ENCODE peak calls at places on chromosomes 13 and 19, in four cellular contexts. One of them, this sample, is unnamed. For H3K4me1, the result is how much of the 10 kb centered on the place peaks cover.

GRCh38 chr19:18733196-18733647 is 49.7 kb downstream of the CRTC1 start:
- DNase-seq in neural progenitor cell: no peak
- DNase-seq in heart right ventricle: no peak
- DNase-seq in upper lobe of right lung: no peak
- DNase-seq in this sample: no peak

GRCh38 chr19:45498411-45499195 is at the start of gene PPM1N:
- DNase-seq in neural progenitor cell: peak
- DNase-seq in heart right ventricle: no peak
- DNase-seq in upper lobe of right lung: peak
- DNase-seq in this sample: no peak

GRCh38 chr19:55498246-55498645 is 10.0 kb downstream of the SSC5D start:
- DNase-seq in neural progenitor cell: no peak
- DNase-seq in heart right ventricle: no peak
- DNase-seq in upper lobe of right lung: no peak
- DNase-seq in this sample: no peak

GRCh38 chr13:25821761-25822160 is 230.1 kb downstream of the SHISA2 start:
- DNase-seq in neural progenitor cell: no peak
- DNase-seq in heart right ventricle: no peak
- DNase-seq in upper lobe of right lung: no peak
- DNase-seq in this sample: no peak

GRCh38 chr13:114339779-114340534 is 25.7 kb downstream of the CHAMP1 start:
- DNase-seq in neural progenitor cell: no peak
- DNase-seq in heart right ventricle: no peak
- DNase-seq in upper lobe of right lung: no peak
- DNase-seq in this sample: no peak

GRCh38 chr13:98216135-98216565 is 39.1 kb upstream of the RNF113B start:
- DNase-seq in neural progenitor cell: no peak
- DNase-seq in heart right ventricle: peak
- DNase-seq in upper lobe of right lung: no peak
- DNase-seq in this sample: no peak

GRCh38 chr13:21371011-21371410 is 88.1 kb downstream of the ZDHHC20 start:
- DNase-seq in neural progenitor cell: no peak
- DNase-seq in heart right ventricle: no peak
- DNase-seq in upper lobe of right lung: no peak
- DNase-seq in this sample: no peak

GRCh38 chr19:15584095-15584494 is 30.9 kb upstream of the CYP4F8 start:
- DNase-seq in neural progenitor cell: no peak
- DNase-seq in heart right ventricle: no peak
- DNase-seq in upper lobe of right lung: no peak
- DNase-seq in this sample: no peak

GRCh38 chr19:17948967-17949930 is 16.4 kb downstream of the CCDC124 start:
- DNase-seq in neural progenitor cell: peak
- DNase-seq in heart right ventricle: no peak
- DNase-seq in upper lobe of right lung: no peak
- DNase-seq in this sample: no peak

GRCh38 chr13:40146586-40147240 is 491.3 kb downstream of the COG6 start:
- DNase-seq in neural progenitor cell: no peak
- DNase-seq in heart right ventricle: no peak
- DNase-seq in upper lobe of right lung: no peak
- DNase-seq in this sample: no peak

GRCh38 chr19:2992958-2993357 is 15.6 kb downstream of the TLE6 start:
- DNase-seq in neural progenitor cell: peak
- DNase-seq in heart right ventricle: no peak
- DNase-seq in upper lobe of right lung: no peak
- DNase-seq in this sample: no peak

GRCh38 chr13:51934461-51935087 is 72.8 kb downstream of the CCDC70 start:
- DNase-seq in neural progenitor cell: no peak
- DNase-seq in heart right ventricle: no peak
- DNase-seq in upper lobe of right lung: no peak
- DNase-seq in this sample: no peak

GRCh38 chr13:76954568-76954967 is 6.3 kb downstream of the ACOD1 start:
- DNase-seq in neural progenitor cell: no peak
- DNase-seq in heart right ventricle: no peak
- DNase-seq in upper lobe of right lung: no peak
- DNase-seq in this sample: no peak

GRCh38 chr19:22604571-22605274 is 29.4 kb upstream of the ZNF492 start:
- DNase-seq in neural progenitor cell: no peak
- DNase-seq in heart right ventricle: no peak
- DNase-seq in upper lobe of right lung: no peak
- DNase-seq in this sample: no peak

GRCh38 chr13:105312906-105313305 is 1222.6 kb downstream of the EFNB2 start:
- DNase-seq in neural progenitor cell: no peak
- DNase-seq in heart right ventricle: no peak
- DNase-seq in upper lobe of right lung: no peak
- DNase-seq in this sample: no peak

GRCh38 chr13:74062933-74063332 is 71.3 kb downstream of the KLF12 start:
- DNase-seq in neural progenitor cell: no peak
- DNase-seq in heart right ventricle: peak
- DNase-seq in upper lobe of right lung: no peak
- DNase-seq in this sample: no peak

GRCh38 chr13:19670147-19670546 is 36.7 kb downstream of the MPHOSPH8 start:
- DNase-seq in neural progenitor cell: no peak
- DNase-seq in heart right ventricle: no peak
- DNase-seq in upper lobe of right lung: no peak
- DNase-seq in this sample: no peak

GRCh38 chr19:15282311-15282705 is 50.0 kb downstream of the BRD4 start:
- DNase-seq in neural progenitor cell: no peak
- DNase-seq in heart right ventricle: no peak
- DNase-seq in upper lobe of right lung: no peak
- DNase-seq in this sample: no peak

GRCh38 chr19:49691243-49692101 is 556 bp downstream of the CPT1C start:
- DNase-seq in neural progenitor cell: peak
- DNase-seq in heart right ventricle: no peak
- DNase-seq in upper lobe of right lung: no peak
- DNase-seq in this sample: peak

GRCh38 chr13:107882708-107883560 is 332.4 kb downstream of the LIG4 start:
- DNase-seq in neural progenitor cell: no peak
- DNase-seq in heart right ventricle: no peak
- DNase-seq in upper lobe of right lung: no peak
- DNase-seq in this sample: no peak

GRCh38 chr19:4678881-4679379 is 8.8 kb upstream of the MYDGF start:
- DNase-seq in neural progenitor cell: peak
- DNase-seq in heart right ventricle: no peak
- DNase-seq in upper lobe of right lung: no peak
- DNase-seq in this sample: no peak

GRCh38 chr19:39546599-39546998 is 6.6 kb upstream of the EID2 start:
- DNase-seq in neural progenitor cell: no peak
- DNase-seq in heart right ventricle: no peak
- DNase-seq in upper lobe of right lung: no peak
- DNase-seq in this sample: no peak

GRCh38 chr13:113746671-113747070 is 12.4 kb upstream of the TMEM255B start:
- DNase-seq in neural progenitor cell: no peak
- DNase-seq in heart right ventricle: no peak
- DNase-seq in upper lobe of right lung: no peak
- DNase-seq in this sample: no peak

GRCh38 chr19:3698386-3698950 is 1.8 kb downstream of the PIP5K1C start:
- DNase-seq in neural progenitor cell: no peak
- DNase-seq in heart right ventricle: no peak
- DNase-seq in upper lobe of right lung: no peak
- DNase-seq in this sample: no peak

GRCh38 chr13:46520188-46520587 is 32.8 kb upstream of the LRCH1 start:
- DNase-seq in neural progenitor cell: no peak
- DNase-seq in heart right ventricle: peak
- DNase-seq in upper lobe of right lung: no peak
- DNase-seq in this sample: no peak

GRCh38 chr13:46516624-46517318 is 36.2 kb upstream of the LRCH1 start:
- DNase-seq in neural progenitor cell: peak
- DNase-seq in heart right ventricle: peak
- DNase-seq in upper lobe of right lung: no peak
- DNase-seq in this sample: no peak

GRCh38 chr13:46521486-46521885 is 31.5 kb upstream of the LRCH1 start:
- DNase-seq in neural progenitor cell: no peak
- DNase-seq in heart right ventricle: no peak
- DNase-seq in upper lobe of right lung: no peak
- DNase-seq in this sample: no peak

GRCh38 chr13:46519177-46519576 is 33.8 kb upstream of the LRCH1 start:
- DNase-seq in neural progenitor cell: no peak
- DNase-seq in heart right ventricle: no peak
- DNase-seq in upper lobe of right lung: no peak
- DNase-seq in this sample: no peak

DNA sequence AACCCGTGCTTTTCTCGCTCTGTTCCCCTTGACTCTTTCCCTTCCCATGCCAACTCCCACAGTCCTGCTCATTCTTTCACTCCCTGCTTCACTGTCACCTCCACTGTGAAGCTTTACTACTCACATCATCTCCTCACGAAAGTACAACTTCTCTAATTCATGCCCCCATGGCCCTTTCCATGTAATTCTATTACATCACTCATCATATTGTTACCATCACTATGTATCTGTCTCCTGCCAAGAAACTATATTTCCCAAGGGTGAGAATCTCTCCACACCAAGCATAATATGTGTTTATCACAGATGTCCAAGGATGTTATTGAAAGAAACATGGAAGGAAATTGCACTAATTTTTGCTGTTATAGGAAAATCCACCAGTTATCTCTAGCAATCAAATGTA is 37.2 kb upstream of the LRCH1 start:
- DNase-seq in neural progenitor cell: no peak
- DNase-seq in heart right ventricle: no peak
- DNase-seq in upper lobe of right lung: no peak
- DNase-seq in this sample: no peak
- H3K27ac ChIP-seq in neural progenitor cell: no peak
- H3K27ac ChIP-seq in heart right ventricle: no peak
- H3K27ac ChIP-seq in upper lobe of right lung: no peak
- H3K27ac ChIP-seq in this sample: no peak

GRCh38 chr13:35014606-35015005 is 72.5 kb downstream of the NBEA start:
- DNase-seq in neural progenitor cell: peak
- DNase-seq in heart right ventricle: no peak
- DNase-seq in upper lobe of right lung: no peak
- DNase-seq in this sample: no peak

GRCh38 chr13:35016362-35017148 is 74.5 kb downstream of the NBEA start:
- DNase-seq in neural progenitor cell: peak
- DNase-seq in heart right ventricle: no peak
- DNase-seq in upper lobe of right lung: no peak
- DNase-seq in this sample: no peak
- TF ChIP-seq CTCF in neural progenitor cell: no peak
- TF ChIP-seq CTCF in heart right ventricle: no peak
- TF ChIP-seq CTCF in upper lobe of right lung: no peak
- TF ChIP-seq CTCF in this sample: no peak

DNA sequence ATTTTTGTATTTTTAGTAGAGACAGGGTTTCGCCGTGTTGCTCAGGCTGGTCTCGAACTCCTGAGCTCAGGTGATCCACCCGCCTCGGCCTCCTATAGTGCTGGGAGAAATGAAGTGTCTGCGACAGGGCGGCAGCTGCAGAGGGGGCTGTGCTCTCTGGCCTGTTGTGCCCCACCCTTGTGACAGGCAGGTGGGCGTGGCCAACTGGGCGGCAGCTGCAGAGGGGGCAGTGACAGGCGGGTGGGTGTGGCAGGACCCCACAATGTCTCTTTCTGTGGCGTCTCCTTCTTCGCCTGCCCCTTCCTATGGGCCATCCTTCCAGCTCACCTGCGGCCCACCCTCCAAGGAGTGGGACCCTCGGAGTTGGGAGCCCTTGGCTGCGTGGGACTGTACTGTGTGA is 11.8 kb downstream of the STK11 start:
- DNase-seq in neural progenitor cell: no peak
- DNase-seq in heart right ventricle: no peak
- DNase-seq in upper lobe of right lung: no peak
- DNase-seq in this sample: no peak
- H3K4me1 ChIP-seq in neural progenitor cell: under half
- H3K4me1 ChIP-seq in heart right ventricle: under half
- H3K4me1 ChIP-seq in upper lobe of right lung: under half
- H3K4me1 ChIP-seq in this sample: under half

GRCh38 chr19:41771410-41771809 is 16.1 kb downstream of the CEACAM6 start:
- DNase-seq in neural progenitor cell: no peak
- DNase-seq in heart right ventricle: no peak
- DNase-seq in upper lobe of right lung: no peak
- DNase-seq in this sample: no peak

GRCh38 chr19:41776700-41777099 is 19.7 kb upstream of the CEACAM3 start:
- DNase-seq in neural progenitor cell: no peak
- DNase-seq in heart right ventricle: no peak
- DNase-seq in upper lobe of right lung: no peak
- DNase-seq in this sample: no peak

GRCh38 chr19:41769608-41770007 is 14.3 kb downstream of the CEACAM6 start:
- DNase-seq in neural progenitor cell: no peak
- DNase-seq in heart right ventricle: no peak
- DNase-seq in upper lobe of right lung: no peak
- DNase-seq in this sample: no peak

GRCh38 chr19:41774515-41774980 is 19.2 kb downstream of the CEACAM6 start:
- DNase-seq in neural progenitor cell: no peak
- DNase-seq in heart right ventricle: no peak
- DNase-seq in upper lobe of right lung: no peak
- DNase-seq in this sample: peak
- H3K27ac ChIP-seq in neural progenitor cell: no peak
- H3K27ac ChIP-seq in heart right ventricle: no peak
- H3K27ac ChIP-seq in upper lobe of right lung: peak
- H3K27ac ChIP-seq in this sample: peak

DNA sequence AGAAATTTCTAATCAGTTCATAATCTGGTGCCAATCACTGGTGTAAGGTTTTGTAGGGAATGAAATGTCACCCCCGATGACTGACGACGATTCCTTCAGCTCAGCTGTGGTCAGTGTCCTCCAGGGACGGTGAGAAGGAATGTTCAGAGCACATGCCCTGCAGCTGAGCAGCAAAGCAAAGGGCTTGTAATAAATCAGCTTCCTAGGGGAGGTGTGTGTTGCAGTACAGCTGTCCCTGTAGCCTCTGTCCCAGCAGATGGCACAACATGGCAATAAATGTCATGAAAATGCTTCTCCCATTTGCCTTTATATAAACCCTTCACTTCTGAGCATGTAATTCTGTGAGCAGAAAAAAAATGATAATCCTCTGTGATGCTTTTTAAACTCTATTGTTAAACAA is 102.4 kb downstream of the FAM216B start:
- DNase-seq in neural progenitor cell: peak
- DNase-seq in heart right ventricle: no peak
- DNase-seq in upper lobe of right lung: no peak
- DNase-seq in this sample: no peak
- TF ChIP-seq CTCF in neural progenitor cell: peak
- TF ChIP-seq CTCF in heart right ventricle: peak
- TF ChIP-seq CTCF in upper lobe of right lung: no peak
- TF ChIP-seq CTCF in this sample: peak

DNA sequence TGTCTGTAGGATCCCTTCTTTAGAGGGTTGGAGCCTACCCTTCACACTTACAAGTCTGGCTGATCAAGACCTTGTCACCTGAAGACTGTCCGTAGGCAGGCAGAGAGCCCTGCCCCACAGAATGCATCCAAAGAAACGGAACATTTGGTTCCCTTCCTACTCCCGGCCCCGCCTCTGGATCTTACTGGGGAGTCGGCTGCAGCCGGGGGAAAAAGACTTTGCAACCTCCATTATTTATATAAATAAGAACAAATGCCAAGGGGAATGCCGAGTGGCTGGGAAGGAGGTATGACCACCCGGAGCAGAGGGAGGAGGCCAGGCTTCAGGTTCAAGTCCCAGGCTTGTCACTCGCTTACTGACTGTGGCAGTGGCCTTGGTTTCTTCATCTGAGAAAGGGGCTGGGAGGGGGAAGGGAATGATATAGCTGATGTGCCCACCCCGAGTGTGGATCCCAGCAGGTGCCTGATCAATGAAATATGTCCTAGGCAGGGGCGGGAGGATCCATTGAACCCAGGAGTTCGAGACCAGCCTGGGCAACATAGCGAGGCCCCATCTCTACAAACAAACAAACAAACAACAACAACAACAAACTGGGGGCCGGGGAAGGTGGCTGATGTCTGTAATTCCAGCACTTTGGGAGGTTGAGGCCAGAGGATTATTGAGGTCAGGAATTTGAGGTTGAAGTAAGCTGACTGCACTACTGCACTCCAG is 48.7 kb downstream of the RFX2 start:
- DNase-seq in neural progenitor cell: no peak
- DNase-seq in heart right ventricle: no peak
- DNase-seq in upper lobe of right lung: no peak
- DNase-seq in this sample: no peak
- H3K4me1 ChIP-seq in neural progenitor cell: under half
- H3K4me1 ChIP-seq in heart right ventricle: under half
- H3K4me1 ChIP-seq in upper lobe of right lung: half or more
- H3K4me1 ChIP-seq in this sample: half or more